ENCODE peak calls at places on chromosome 6, in ten cellular contexts. M, C, I, O, S, Y, F, B, Q and J are unnamed samples.

GRCh38 chr6:169224185-169224695 is 29.4 kb downstream of the THBS2 start:
- DNase-seq in B (no peak), O (peak), Q (peak), Y (no peak), M (no peak), S (no peak), F (no peak), C (no peak), I (no peak), J (no peak)

GRCh38 chr6:79441222-79441621 is 96.0 kb downstream of the LCA5 start:
- DNase-seq in C (no peak), I (no peak), S (no peak), O (no peak), Y (no peak), Q (no peak), F (no peak), B (no peak), M (no peak), J (no peak)

GRCh38 chr6:84258268-84258667 is 30.8 kb upstream of the CEP162 start:
- DNase-seq in S (no peak), B (no peak), M (no peak), Q (peak), I (no peak), F (no peak), C (no peak), Y (no peak), O (peak), J (no peak)

GRCh38 chr6:40915165-40915564 is 123.9 kb downstream of the UNC5CL start:
- DNase-seq in Q (no peak), I (no peak), S (no peak), B (no peak), O (no peak), Y (no peak), C (no peak), M (no peak), F (no peak), J (no peak)

GRCh38 chr6:21359926-21360325 is 233.6 kb upstream of the SOX4 start:
- DNase-seq in C (no peak), O (no peak), M (no peak), S (no peak), F (no peak), I (no peak), Q (no peak), Y (no peak), B (no peak), J (no peak)

GRCh38 chr6:100592929-100593328 is 128.2 kb upstream of the SIM1 start:
- DNase-seq in F (no peak), B (no peak), O (no peak), Y (no peak), I (no peak), Q (no peak), M (no peak), S (no peak), C (no peak), J (no peak)

GRCh38 chr6:56764081-56764566 is 121.4 kb upstream of the DST start:
- DNase-seq in S (no peak), Q (peak), M (no peak), O (peak), B (no peak), C (no peak), I (no peak), Y (no peak), F (no peak), J (no peak)

GRCh38 chr6:144602523-144603180 is 317.5 kb downstream of the UTRN start:
- DNase-seq in O (no peak), B (no peak), I (no peak), F (no peak), Y (no peak), C (no peak), M (no peak), Q (no peak), S (no peak), J (no peak)

GRCh38 chr6:125791151-125791819 is 525 bp downstream of the NCOA7 start:
- DNase-seq in S (no peak), B (peak), O (peak), F (peak), M (no peak), Y (no peak), Q (peak), I (no peak), C (peak), J (no peak)

GRCh38 chr6:127102859-127103258 is 15.6 kb upstream of the RSPO3 start:
- DNase-seq in B (no peak), O (no peak), Q (no peak), C (no peak), M (no peak), I (no peak), S (no peak), F (no peak), Y (no peak), J (no peak)

GRCh38 chr6:72182337-72183246 is 296.2 kb downstream of the RIMS1 start:
- DNase-seq in F (peak), I (no peak), M (no peak), O (peak), Y (no peak), Q (peak), B (no peak), C (peak), S (no peak), J (peak)

GRCh38 chr6:104689551-104690205 is 170.0 kb downstream of the HACE1 start:
- DNase-seq in S (no peak), M (no peak), O (peak), I (no peak), B (no peak), C (no peak), Y (no peak), F (no peak), Q (peak), J (no peak)

DNA sequence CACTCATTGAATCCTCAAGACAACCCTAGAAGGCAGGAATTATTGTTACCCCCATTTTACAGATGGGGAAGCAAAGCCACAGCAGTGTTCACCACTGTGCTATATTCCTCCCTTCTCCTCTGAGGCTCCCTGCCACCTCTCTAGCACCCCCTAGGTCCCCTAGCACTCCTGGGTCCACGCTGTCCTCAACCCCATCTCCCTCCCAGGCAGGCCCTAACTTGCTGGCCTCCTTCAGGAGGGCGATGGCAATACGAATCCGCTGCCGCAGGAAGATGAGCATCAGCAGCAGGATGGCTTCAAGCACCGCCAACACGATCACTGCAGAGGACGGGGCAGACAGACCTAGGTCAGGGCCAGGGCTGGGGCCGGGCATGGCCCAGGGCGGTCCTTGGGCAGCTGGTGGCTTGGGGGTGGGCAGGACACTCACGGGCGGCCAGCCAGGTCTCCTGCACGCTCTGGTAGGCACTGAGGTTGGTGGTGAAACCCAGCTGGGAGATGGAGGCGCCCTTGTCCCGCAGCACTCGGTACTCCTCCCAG is 7.8 kb upstream of the NEU1 start:
- DNase-seq in B (no peak), F (no peak), I (no peak), Q (no peak), O (no peak), C (no peak), M (no peak), Y (no peak), S (no peak), J (no peak)
- TF ChIP-seq CTCF in B (no peak), F (no peak), I (no peak), Q (no peak), O (no peak), C (no peak), M (no peak), Y (no peak), S (no peak), J (no peak)

GRCh38 chr6:164098857-164099534 is 684.5 kb downstream of the QKI start:
- DNase-seq in B (no peak), O (peak), I (no peak), F (no peak), S (no peak), Y (no peak), C (no peak), Q (peak), M (no peak), J (no peak)

GRCh38 chr6:164099535-164099982 is 685.0 kb downstream of the QKI start:
- DNase-seq in Y (no peak), Q (no peak), I (no peak), C (no peak), O (no peak), F (no peak), M (no peak), B (no peak), S (no peak), J (no peak)

GRCh38 chr6:164097056-164097455 is 682.5 kb downstream of the QKI start:
- DNase-seq in Y (no peak), Q (no peak), F (no peak), S (no peak), C (no peak), M (no peak), B (no peak), O (no peak), I (no peak), J (no peak)

GRCh38 chr6:164095056-164095455 is 680.5 kb downstream of the QKI start:
- DNase-seq in M (no peak), Y (no peak), Q (peak), I (no peak), B (no peak), C (no peak), O (no peak), S (no peak), F (no peak), J (no peak)

DNA sequence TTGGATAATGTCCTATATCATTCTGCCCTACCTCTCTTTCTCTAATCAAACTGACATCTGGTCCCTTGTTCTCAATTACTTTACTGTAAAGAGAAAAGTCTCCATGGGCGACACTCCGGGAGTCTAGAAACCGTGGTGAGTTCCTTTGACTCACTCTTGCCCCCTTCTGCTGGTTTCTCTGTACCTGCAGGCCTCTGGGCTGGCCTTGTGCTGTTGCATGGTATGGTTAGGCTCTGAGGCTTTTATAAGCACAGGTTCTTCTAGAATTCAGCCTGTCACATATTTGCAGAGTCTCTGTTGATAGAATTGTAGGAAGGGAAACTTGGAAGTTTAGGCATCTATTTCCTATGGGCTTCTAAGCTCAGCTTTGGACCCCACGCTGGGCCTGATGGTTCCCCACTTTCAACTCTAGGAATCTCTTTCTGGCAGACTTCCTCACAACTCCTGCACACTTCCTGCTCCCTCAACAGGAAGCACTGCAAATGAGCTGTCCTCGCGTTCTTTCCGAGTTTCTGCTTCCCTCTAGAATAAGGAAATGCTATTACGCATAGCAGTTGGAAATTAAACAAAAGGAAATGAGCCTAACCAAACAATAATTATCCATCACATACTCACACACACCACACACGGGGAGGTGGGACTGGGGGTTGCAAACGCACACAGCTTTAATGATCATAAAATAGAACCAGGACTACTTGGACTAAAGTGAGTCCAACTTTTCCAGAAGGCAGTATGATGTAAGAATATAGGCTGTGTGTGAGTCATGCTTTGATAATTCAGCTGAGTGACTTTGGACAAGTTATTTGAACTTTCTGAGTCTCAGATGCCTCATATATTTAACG is 683.3 kb downstream of the QKI start:
- DNase-seq in F (no peak), Q (peak), B (no peak), Y (no peak), I (no peak), M (no peak), O (peak), S (no peak), C (no peak), J (no peak)
- TF ChIP-seq CTCF in F (no peak), Q (no peak), B (peak), Y (no peak), I (no peak), M (no peak), O (peak), S (no peak), C (no peak), J (peak)

GRCh38 chr6:5468586-5468985 is 207.3 kb downstream of the FARS2 start:
- DNase-seq in F (no peak), S (no peak), Y (no peak), Q (no peak), O (peak), I (no peak), M (no peak), B (no peak), C (no peak), J (no peak)

GRCh38 chr6:5472583-5472982 is 211.3 kb downstream of the FARS2 start:
- DNase-seq in I (no peak), O (no peak), B (no peak), M (no peak), Y (no peak), C (no peak), F (no peak), Q (no peak), S (no peak), J (no peak)

GRCh38 chr6:5469101-5469846 is 208.0 kb downstream of the FARS2 start:
- DNase-seq in C (no peak), Q (no peak), S (no peak), B (no peak), F (no peak), Y (no peak), M (no peak), I (no peak), O (peak), J (no peak)

GRCh38 chr6:5471637-5472430 is 210.5 kb downstream of the FARS2 start:
- DNase-seq in Q (no peak), I (no peak), S (no peak), M (no peak), F (no peak), C (no peak), B (no peak), Y (no peak), O (no peak), J (no peak)

DNA sequence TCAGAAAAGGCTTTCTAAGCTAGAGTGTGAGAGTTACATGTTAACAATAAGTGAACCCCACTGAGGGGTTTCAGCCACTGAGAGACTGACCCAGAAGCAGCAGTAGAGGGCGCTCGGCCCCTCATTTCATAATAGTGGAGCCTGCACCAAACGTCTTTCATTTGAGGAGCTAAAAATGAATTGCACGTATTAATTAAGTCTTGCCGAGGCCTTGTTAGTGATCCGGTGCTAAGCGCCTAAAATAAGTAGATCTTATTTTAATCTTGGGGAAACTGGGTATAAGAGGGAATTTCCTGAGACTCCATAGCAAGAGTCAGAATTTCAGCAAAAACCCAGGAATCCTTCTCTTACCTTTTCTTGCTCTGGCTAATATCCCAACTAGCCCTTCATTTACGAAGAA is 209.7 kb downstream of the FARS2 start:
- DNase-seq in O (peak), Y (peak), I (no peak), Q (peak), S (no peak), M (peak), F (peak), C (peak), B (peak), J (peak)
- TF ChIP-seq CTCF in O (peak), Y (peak), I (peak), Q (peak), S (peak), M (no peak), F (peak), C (peak), B (peak), J (peak)

DNA sequence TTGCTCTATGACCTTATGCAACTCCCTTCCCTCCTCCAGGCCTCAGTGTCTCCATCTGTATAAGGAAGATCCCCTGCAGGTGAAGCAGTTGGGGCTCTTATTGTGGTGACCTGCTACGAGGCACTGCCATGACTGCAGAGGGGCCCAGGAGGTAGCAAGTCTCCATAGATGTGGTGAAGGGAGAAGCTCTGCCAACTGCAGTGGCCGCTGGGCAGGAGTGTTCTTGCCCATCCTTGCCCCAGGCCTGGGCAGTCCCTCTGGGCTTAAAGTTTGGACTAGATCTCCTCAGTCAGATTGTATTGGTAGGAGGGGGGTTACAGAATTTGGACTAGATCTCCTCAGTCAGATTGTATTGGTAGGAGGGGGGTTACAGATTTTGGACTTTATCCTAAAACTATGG is 12.2 kb downstream of the KCNK17 start:
- DNase-seq in F (no peak), S (no peak), C (no peak), I (no peak), Q (no peak), Y (no peak), M (no peak), O (no peak), B (no peak), J (no peak)
- TF ChIP-seq CTCF in F (no peak), S (no peak), C (no peak), I (no peak), Q (no peak), Y (no peak), M (no peak), O (no peak), B (no peak), J (no peak)

GRCh38 chr6:28866342-28867077 is 57.3 kb downstream of the TRIM27 start:
- DNase-seq in O (peak), S (no peak), C (peak), M (peak), B (no peak), I (no peak), F (peak), Y (peak), Q (peak), J (peak)

GRCh38 chr6:28867078-28867414 is 56.7 kb downstream of the TRIM27 start:
- DNase-seq in Y (no peak), O (peak), I (no peak), C (no peak), S (no peak), M (no peak), B (no peak), Q (peak), F (no peak), J (no peak)

GRCh38 chr6:28862077-28862476 is 61.7 kb downstream of the TRIM27 start:
- DNase-seq in F (no peak), Y (no peak), I (no peak), C (no peak), S (no peak), O (no peak), M (no peak), B (no peak), Q (no peak), J (no peak)

GRCh38 chr6:28863607-28864320 is 60.0 kb downstream of the TRIM27 start:
- DNase-seq in I (no peak), Y (peak), O (peak), F (peak), C (peak), Q (peak), M (peak), S (peak), B (peak), J (peak)

DNA sequence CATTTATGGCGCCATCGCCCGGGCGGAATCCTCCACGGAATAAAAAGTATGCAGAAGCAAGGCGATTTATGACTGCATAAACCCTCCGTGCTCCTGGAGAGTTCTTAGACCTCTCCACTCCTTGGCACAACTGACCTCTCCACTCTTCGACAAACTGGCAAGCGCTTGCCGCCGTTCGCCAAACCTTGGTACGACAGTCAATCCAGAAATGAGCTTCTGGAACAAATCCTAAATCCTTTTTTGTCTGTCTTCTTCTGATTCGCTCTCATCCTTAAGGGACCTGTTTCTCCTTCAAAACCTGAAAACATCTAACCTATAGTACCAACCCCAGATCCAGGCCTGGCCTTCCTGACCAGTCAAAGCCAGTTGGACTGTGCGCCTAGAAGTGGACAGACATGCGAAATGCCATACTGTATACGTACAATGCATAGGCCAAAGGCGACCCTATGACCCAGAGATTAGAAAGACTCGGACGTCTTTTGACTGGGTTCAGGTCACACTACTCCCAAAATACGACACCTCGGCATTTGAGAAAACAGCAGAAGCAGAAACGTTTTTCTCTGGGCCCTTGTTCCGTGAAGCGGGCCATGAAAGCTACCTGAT is 59.4 kb downstream of the TRIM27 start:
- DNase-seq in Y (no peak), B (no peak), I (no peak), F (no peak), Q (no peak), S (no peak), M (no peak), O (no peak), C (no peak), J (no peak)
- TF ChIP-seq CTCF in Y (no peak), B (peak), I (no peak), F (no peak), Q (no peak), S (no peak), M (no peak), O (no peak), C (no peak), J (peak)

DNA sequence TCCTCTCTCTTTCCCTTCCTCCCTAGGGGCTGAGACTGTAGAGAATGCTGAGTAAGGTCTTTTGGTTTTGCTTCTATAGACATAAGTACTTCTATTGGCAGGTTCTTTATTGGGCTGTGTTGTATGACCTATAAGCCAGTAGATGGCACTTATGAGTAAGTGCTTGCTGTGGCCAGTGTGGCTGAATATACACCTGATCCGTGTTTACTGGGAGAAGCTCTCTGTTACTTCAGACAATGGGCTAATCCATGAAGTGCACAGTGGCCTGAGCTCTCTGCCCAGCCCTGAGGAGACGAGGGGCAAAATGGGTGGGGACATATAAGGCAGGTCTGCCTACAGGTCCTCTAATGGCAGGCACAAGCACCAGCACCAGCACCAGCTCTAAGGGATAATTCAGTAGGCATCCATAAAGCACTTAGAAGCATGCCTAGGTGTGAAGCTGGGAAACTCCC is 610.3 kb downstream of the RNF144B start:
- DNase-seq in S (no peak), C (no peak), I (no peak), F (no peak), Q (peak), M (no peak), Y (no peak), O (peak), B (peak), J (no peak)
- TF ChIP-seq CTCF in S (peak), C (peak), I (peak), F (peak), Q (peak), M (no peak), Y (peak), O (peak), B (peak), J (peak)

GRCh38 chr6:894274-894673 is 201.3 kb upstream of the EXOC2 start:
- DNase-seq in M (no peak), I (no peak), Y (no peak), B (no peak), Q (no peak), S (no peak), O (no peak), C (no peak), F (no peak), J (no peak)
- TF ChIP-seq CTCF in M (no peak), I (no peak), Y (no peak), B (peak), Q (no peak), S (no peak), O (no peak), C (no peak), F (no peak), J (peak)